ENCODE peak calls at places on chromosomes 1 and 21, in eight cellular contexts. One of them, this sample, is unnamed.

GRCh38 chr1:241097479-241097878 is 259.5 kb downstream of the RGS7 start:
- DNase-seq in cardiac fibroblast: no peak
- DNase-seq in SJSA1: no peak
- DNase-seq in uterus: no peak
- DNase-seq in Peyer's patch: no peak
- DNase-seq in AG04449: no peak
- DNase-seq in mammary epithelial cell: no peak
- DNase-seq in pancreas: no peak
- DNase-seq in this sample: no peak

GRCh38 chr1:42658880-42659337 is 686 bp downstream of the PPIH start:
- DNase-seq in cardiac fibroblast: peak
- DNase-seq in mammary epithelial cell: no peak
- DNase-seq in pancreas: no peak
- DNase-seq in uterus: no peak
- DNase-seq in AG04449: no peak
- DNase-seq in Peyer's patch: no peak
- DNase-seq in SJSA1: no peak
- DNase-seq in this sample: no peak

GRCh38 chr1:164155337-164155850 is 403.6 kb upstream of the PBX1 start:
- DNase-seq in cardiac fibroblast: no peak
- DNase-seq in SJSA1: no peak
- DNase-seq in AG04449: no peak
- DNase-seq in Peyer's patch: no peak
- DNase-seq in pancreas: no peak
- DNase-seq in uterus: no peak
- DNase-seq in mammary epithelial cell: no peak
- DNase-seq in this sample: no peak

GRCh38 chr1:9238550-9238949 is 4.0 kb downstream of the H6PD start:
- DNase-seq in uterus: no peak
- DNase-seq in Peyer's patch: no peak
- DNase-seq in SJSA1: no peak
- DNase-seq in AG04449: no peak
- DNase-seq in cardiac fibroblast: no peak
- DNase-seq in mammary epithelial cell: no peak
- DNase-seq in pancreas: no peak
- DNase-seq in this sample: no peak

GRCh38 chr21:38787461-38788274 is 18.1 kb upstream of the ETS2 start:
- DNase-seq in Peyer's patch: no peak
- DNase-seq in cardiac fibroblast: peak
- DNase-seq in mammary epithelial cell: peak
- DNase-seq in uterus: no peak
- DNase-seq in SJSA1: peak
- DNase-seq in AG04449: no peak
- DNase-seq in pancreas: peak
- DNase-seq in this sample: peak

GRCh38 chr1:238954865-238955264 is 431.5 kb upstream of the CHRM3 start:
- DNase-seq in SJSA1: no peak
- DNase-seq in cardiac fibroblast: peak
- DNase-seq in AG04449: no peak
- DNase-seq in pancreas: no peak
- DNase-seq in mammary epithelial cell: no peak
- DNase-seq in Peyer's patch: no peak
- DNase-seq in uterus: no peak
- DNase-seq in this sample: no peak

GRCh38 chr1:206507395-206508129 is at the start of gene RASSF5:
- DNase-seq in mammary epithelial cell: peak
- DNase-seq in cardiac fibroblast: peak
- DNase-seq in pancreas: peak
- DNase-seq in uterus: peak
- DNase-seq in SJSA1: peak
- DNase-seq in Peyer's patch: peak
- DNase-seq in AG04449: no peak
- DNase-seq in this sample: peak

GRCh38 chr1:62800274-62800673 is 16.3 kb downstream of the ATG4C start:
- DNase-seq in pancreas: no peak
- DNase-seq in SJSA1: no peak
- DNase-seq in uterus: no peak
- DNase-seq in cardiac fibroblast: no peak
- DNase-seq in mammary epithelial cell: no peak
- DNase-seq in Peyer's patch: peak
- DNase-seq in AG04449: no peak
- DNase-seq in this sample: no peak

GRCh38 chr1:53319296-53320101 is 8.4 kb downstream of the LRP8 start:
- DNase-seq in AG04449: no peak
- DNase-seq in pancreas: no peak
- DNase-seq in cardiac fibroblast: no peak
- DNase-seq in uterus: no peak
- DNase-seq in SJSA1: no peak
- DNase-seq in Peyer's patch: no peak
- DNase-seq in mammary epithelial cell: no peak
- DNase-seq in this sample: no peak

GRCh38 chr1:169670836-169671235 is 40.6 kb downstream of the SELL start:
- DNase-seq in pancreas: no peak
- DNase-seq in Peyer's patch: no peak
- DNase-seq in uterus: no peak
- DNase-seq in AG04449: no peak
- DNase-seq in mammary epithelial cell: no peak
- DNase-seq in cardiac fibroblast: no peak
- DNase-seq in SJSA1: no peak
- DNase-seq in this sample: no peak

GRCh38 chr1:202056644-202057334 is 46.4 kb downstream of the ELF3 start:
- DNase-seq in uterus: no peak
- DNase-seq in SJSA1: peak
- DNase-seq in Peyer's patch: no peak
- DNase-seq in mammary epithelial cell: peak
- DNase-seq in AG04449: no peak
- DNase-seq in pancreas: peak
- DNase-seq in cardiac fibroblast: no peak
- DNase-seq in this sample: peak

DNA sequence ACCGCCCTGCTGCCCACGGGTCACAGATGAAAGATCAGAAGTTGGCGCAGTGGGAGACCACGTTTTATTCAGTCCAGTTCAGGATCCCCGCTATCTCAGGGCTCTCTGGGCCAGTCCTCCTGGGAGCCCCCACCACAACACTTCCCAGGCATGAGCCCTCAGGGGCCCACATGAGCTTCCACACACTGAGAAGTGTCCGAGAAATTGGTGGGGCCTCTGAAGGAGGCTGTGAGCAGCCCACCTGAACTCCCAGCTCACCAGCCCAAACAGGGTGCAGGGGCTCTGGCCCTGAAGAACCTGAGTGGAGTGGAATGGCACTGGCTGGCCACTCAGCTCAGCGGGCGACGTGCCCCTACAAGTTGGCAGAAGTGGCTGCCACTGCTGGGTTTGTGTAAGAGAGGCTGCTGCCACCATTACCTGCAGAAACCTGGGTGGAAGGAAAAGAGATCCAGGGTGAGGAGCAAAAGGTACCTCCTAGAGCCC is 12.2 kb downstream of the TRIM46 start:
- DNase-seq in cardiac fibroblast: no peak
- DNase-seq in AG04449: no peak
- DNase-seq in pancreas: peak
- DNase-seq in uterus: no peak
- DNase-seq in Peyer's patch: no peak
- DNase-seq in mammary epithelial cell: no peak
- DNase-seq in SJSA1: no peak
- DNase-seq in this sample: no peak
- H3K4me3 ChIP-seq in cardiac fibroblast: no peak
- H3K4me3 ChIP-seq in AG04449: no peak
- H3K4me3 ChIP-seq in pancreas: no peak
- H3K4me3 ChIP-seq in uterus: no peak
- H3K4me3 ChIP-seq in Peyer's patch: no peak
- H3K4me3 ChIP-seq in mammary epithelial cell: no peak
- H3K4me3 ChIP-seq in SJSA1: no peak
- H3K4me3 ChIP-seq in this sample: no peak

DNA sequence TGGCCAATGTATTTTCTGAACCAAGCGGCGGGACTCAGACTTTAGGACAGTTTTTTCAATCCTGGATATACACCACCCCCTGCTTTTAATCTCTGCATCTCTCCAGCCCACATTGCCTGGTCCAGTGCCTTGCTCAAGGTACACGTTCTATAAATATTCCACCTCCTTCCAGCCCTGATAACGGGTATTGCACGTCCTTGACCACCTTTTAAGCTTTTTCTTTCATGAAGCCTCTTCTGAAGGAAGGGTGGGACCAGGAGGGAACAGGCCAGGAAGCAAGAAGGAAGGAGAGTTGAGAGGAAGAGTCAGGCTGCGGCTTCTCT is 3.4 kb downstream of the S100A16 start:
- DNase-seq in SJSA1: no peak
- DNase-seq in pancreas: no peak
- DNase-seq in mammary epithelial cell: no peak
- DNase-seq in AG04449: no peak
- DNase-seq in cardiac fibroblast: no peak
- DNase-seq in uterus: no peak
- DNase-seq in Peyer's patch: no peak
- DNase-seq in this sample: no peak
- H3K4me3 ChIP-seq in SJSA1: no peak
- H3K4me3 ChIP-seq in pancreas: no peak
- H3K4me3 ChIP-seq in mammary epithelial cell: peak
- H3K4me3 ChIP-seq in AG04449: peak
- H3K4me3 ChIP-seq in cardiac fibroblast: no peak
- H3K4me3 ChIP-seq in uterus: peak
- H3K4me3 ChIP-seq in Peyer's patch: peak
- H3K4me3 ChIP-seq in this sample: peak

GRCh38 chr1:220880726-220881506 is 1.7 kb downstream of the HLX start:
- DNase-seq in cardiac fibroblast: peak
- DNase-seq in pancreas: no peak
- DNase-seq in Peyer's patch: peak
- DNase-seq in SJSA1: no peak
- DNase-seq in mammary epithelial cell: no peak
- DNase-seq in AG04449: no peak
- DNase-seq in uterus: peak
- DNase-seq in this sample: peak
- H3K4me3 ChIP-seq in cardiac fibroblast: peak
- H3K4me3 ChIP-seq in pancreas: peak
- H3K4me3 ChIP-seq in Peyer's patch: peak
- H3K4me3 ChIP-seq in SJSA1: peak
- H3K4me3 ChIP-seq in mammary epithelial cell: no peak
- H3K4me3 ChIP-seq in AG04449: peak
- H3K4me3 ChIP-seq in uterus: peak
- H3K4me3 ChIP-seq in this sample: peak

DNA sequence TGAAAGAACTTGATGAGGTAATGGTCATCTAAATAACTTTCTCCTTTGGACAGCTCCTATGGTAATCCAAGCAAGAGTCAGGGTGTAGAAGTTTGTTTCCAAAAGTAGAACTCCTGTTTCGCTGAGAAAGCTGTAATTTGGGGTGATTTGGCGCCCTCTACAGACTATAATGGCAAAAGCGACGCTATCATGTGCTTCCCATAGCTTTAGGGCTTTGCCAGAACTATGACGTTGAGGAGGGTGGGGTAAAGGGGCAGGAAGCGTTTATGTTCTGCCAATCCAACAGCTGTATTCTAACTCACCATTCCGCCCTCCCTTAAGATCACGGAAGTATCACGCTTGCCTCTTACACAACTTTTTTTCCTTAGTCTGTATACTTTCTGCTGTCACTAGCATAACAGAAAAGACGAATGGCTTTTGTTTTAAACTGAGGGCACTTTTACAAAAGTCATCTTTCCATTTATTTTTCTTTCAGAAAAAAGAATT is at the start of gene FMO4:
- DNase-seq in SJSA1: peak
- DNase-seq in uterus: peak
- DNase-seq in AG04449: peak
- DNase-seq in cardiac fibroblast: peak
- DNase-seq in mammary epithelial cell: peak
- DNase-seq in pancreas: no peak
- DNase-seq in Peyer's patch: peak
- DNase-seq in this sample: peak
- H3K4me3 ChIP-seq in SJSA1: peak
- H3K4me3 ChIP-seq in uterus: peak
- H3K4me3 ChIP-seq in AG04449: peak
- H3K4me3 ChIP-seq in cardiac fibroblast: peak
- H3K4me3 ChIP-seq in mammary epithelial cell: peak
- H3K4me3 ChIP-seq in pancreas: peak
- H3K4me3 ChIP-seq in Peyer's patch: peak
- H3K4me3 ChIP-seq in this sample: peak

GRCh38 chr1:1354271-1355247 is 3.8 kb downstream of the MXRA8 start:
- DNase-seq in SJSA1: no peak
- DNase-seq in AG04449: no peak
- DNase-seq in cardiac fibroblast: no peak
- DNase-seq in Peyer's patch: no peak
- DNase-seq in mammary epithelial cell: no peak
- DNase-seq in pancreas: peak
- DNase-seq in uterus: no peak
- DNase-seq in this sample: no peak
- H3K4me3 ChIP-seq in SJSA1: no peak
- H3K4me3 ChIP-seq in AG04449: peak
- H3K4me3 ChIP-seq in cardiac fibroblast: no peak
- H3K4me3 ChIP-seq in Peyer's patch: peak
- H3K4me3 ChIP-seq in mammary epithelial cell: no peak
- H3K4me3 ChIP-seq in pancreas: no peak
- H3K4me3 ChIP-seq in uterus: no peak
- H3K4me3 ChIP-seq in this sample: no peak

GRCh38 chr1:115765091-115765490 is 3.4 kb downstream of the CASQ2 start:
- DNase-seq in uterus: no peak
- DNase-seq in AG04449: no peak
- DNase-seq in mammary epithelial cell: no peak
- DNase-seq in Peyer's patch: no peak
- DNase-seq in pancreas: no peak
- DNase-seq in SJSA1: no peak
- DNase-seq in cardiac fibroblast: no peak
- DNase-seq in this sample: no peak

GRCh38 chr1:115767403-115767802 is 1.1 kb downstream of the CASQ2 start:
- DNase-seq in mammary epithelial cell: no peak
- DNase-seq in AG04449: no peak
- DNase-seq in uterus: no peak
- DNase-seq in Peyer's patch: no peak
- DNase-seq in SJSA1: no peak
- DNase-seq in pancreas: no peak
- DNase-seq in cardiac fibroblast: no peak
- DNase-seq in this sample: no peak

GRCh38 chr1:115761601-115762302 is 6.8 kb downstream of the CASQ2 start:
- DNase-seq in mammary epithelial cell: no peak
- DNase-seq in SJSA1: no peak
- DNase-seq in Peyer's patch: no peak
- DNase-seq in uterus: no peak
- DNase-seq in cardiac fibroblast: no peak
- DNase-seq in pancreas: no peak
- DNase-seq in AG04449: no peak
- DNase-seq in this sample: no peak

GRCh38 chr1:115762792-115763191 is 5.7 kb downstream of the CASQ2 start:
- DNase-seq in Peyer's patch: no peak
- DNase-seq in cardiac fibroblast: no peak
- DNase-seq in pancreas: no peak
- DNase-seq in AG04449: no peak
- DNase-seq in SJSA1: no peak
- DNase-seq in mammary epithelial cell: no peak
- DNase-seq in uterus: no peak
- DNase-seq in this sample: no peak

DNA sequence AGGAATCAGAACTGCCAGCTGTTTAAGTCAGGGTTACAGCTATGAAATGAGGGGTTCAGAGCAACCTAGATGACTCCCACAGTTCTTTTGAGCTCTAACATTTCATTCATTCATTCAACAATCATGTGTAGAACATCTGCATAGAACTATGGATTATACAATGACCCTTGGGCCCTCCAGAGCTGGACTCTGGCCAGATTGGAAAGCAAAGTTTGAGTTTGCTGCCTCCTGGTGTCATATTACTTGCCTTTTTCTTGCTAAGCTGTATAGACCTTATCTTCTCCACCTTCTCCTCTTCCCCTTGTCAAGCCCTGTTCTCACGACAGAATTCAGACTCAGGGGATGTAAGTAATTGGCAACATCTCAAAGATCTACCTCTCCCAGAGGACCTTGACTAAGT is 4.0 kb downstream of the CASQ2 start:
- DNase-seq in cardiac fibroblast: peak
- DNase-seq in Peyer's patch: no peak
- DNase-seq in mammary epithelial cell: peak
- DNase-seq in uterus: no peak
- DNase-seq in AG04449: no peak
- DNase-seq in SJSA1: no peak
- DNase-seq in pancreas: no peak
- DNase-seq in this sample: peak
- H3K4me3 ChIP-seq in cardiac fibroblast: no peak
- H3K4me3 ChIP-seq in Peyer's patch: no peak
- H3K4me3 ChIP-seq in mammary epithelial cell: no peak
- H3K4me3 ChIP-seq in uterus: no peak
- H3K4me3 ChIP-seq in AG04449: no peak
- H3K4me3 ChIP-seq in SJSA1: no peak
- H3K4me3 ChIP-seq in pancreas: no peak
- H3K4me3 ChIP-seq in this sample: no peak